ENCODE peak calls at places on chromosomes 11 and 22, in six cellular contexts. N, L, X, T, G and E are unnamed samples.

GRCh38 chr11:16278273-16278672 is 78.1 kb downstream of the SOX6 start:
- DNase-seq in L (no peak), X (no peak), T (no peak), N (no peak), G (no peak), E (peak)

GRCh38 chr11:2097356-2097997 is 41.7 kb downstream of the IGF2 start:
- DNase-seq in T (peak), L (peak), N (peak), G (peak), X (peak), E (peak)

GRCh38 chr11:134599180-134599810 is 187.3 kb upstream of the B3GAT1 start:
- DNase-seq in T (no peak), N (no peak), G (no peak), X (no peak), L (no peak), E (no peak)

GRCh38 chr11:74397531-74398243 is 546 bp downstream of the PGM2L1 start:
- DNase-seq in N (peak), L (peak), G (peak), X (peak), T (peak), E (peak)

GRCh38 chr11:118012083-118012669 is 26.0 kb downstream of the IL10RA start:
- DNase-seq in N (no peak), G (no peak), T (no peak), X (no peak), L (no peak), E (peak)

GRCh38 chr11:114399903-114400221 is 449 bp downstream of the C11orf71 start:
- DNase-seq in L (peak), X (peak), G (peak), T (peak), N (peak), E (peak)

GRCh38 chr11:8722156-8722555 is 39.6 kb downstream of the RPL27A start:
- DNase-seq in T (no peak), N (no peak), G (no peak), L (no peak), X (no peak), E (no peak)

GRCh38 chr11:13288375-13289029 is 10.9 kb downstream of the BMAL1 start:
- DNase-seq in T (no peak), X (no peak), G (no peak), L (no peak), N (no peak), E (no peak)

GRCh38 chr11:20719821-20720220 is 50.4 kb downstream of the NELL1 start:
- DNase-seq in L (no peak), X (no peak), T (no peak), N (no peak), G (no peak), E (no peak)

GRCh38 chr11:115642660-115643059 is 138.4 kb upstream of the CADM1 start:
- DNase-seq in T (no peak), X (no peak), N (no peak), G (no peak), L (no peak), E (no peak)

DNA sequence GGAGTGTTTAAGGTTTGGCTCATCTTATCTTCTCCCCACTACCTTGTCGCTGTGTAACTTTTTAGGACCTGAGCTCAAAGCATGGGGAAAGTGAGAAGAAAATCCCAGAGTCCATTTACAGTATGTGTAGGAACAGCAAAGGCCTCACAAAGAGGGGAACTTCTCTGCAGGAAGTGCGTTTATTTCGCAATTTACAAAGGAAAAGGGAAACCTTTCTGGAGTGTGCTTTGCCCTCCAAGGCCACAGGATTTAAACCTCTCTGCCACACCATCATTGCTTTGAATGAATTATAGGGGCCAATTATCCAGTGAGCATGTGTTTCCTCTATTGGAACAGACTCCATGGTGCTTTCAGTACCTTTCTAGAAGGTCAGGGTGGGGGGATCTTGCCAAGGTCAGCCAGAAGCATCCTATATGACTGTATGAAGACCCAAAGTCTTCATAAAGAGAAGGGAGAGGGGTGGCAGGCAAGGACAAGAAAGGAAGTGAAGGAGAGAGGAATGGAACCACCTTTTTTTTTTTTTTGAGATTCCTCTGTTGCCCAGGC is 68.1 kb upstream of the LMO2 start:
- DNase-seq in N (no peak), L (no peak), X (no peak), T (no peak), G (no peak), E (no peak)
- TF ChIP-seq CTCF in N (no peak), L (no peak), X (no peak), T (no peak), G (no peak), E (no peak)

GRCh38 chr22:39486951-39487825 is 14.9 kb upstream of the MIEF1 start:
- DNase-seq in L (no peak), X (no peak), N (no peak), T (no peak), G (no peak), E (no peak)
- TF ChIP-seq CTCF in L (no peak), X (no peak), N (no peak), T (no peak), G (no peak), E (no peak)

GRCh38 chr22:36481393-36482168 is at the start of gene TXN2:
- DNase-seq in X (peak), N (peak), L (peak), G (peak), T (peak), E (peak)

GRCh38 chr22:36480941-36481392 is 473 bp downstream of the TXN2 start:
- DNase-seq in X (no peak), T (no peak), L (no peak), G (no peak), N (no peak), E (no peak)

DNA sequence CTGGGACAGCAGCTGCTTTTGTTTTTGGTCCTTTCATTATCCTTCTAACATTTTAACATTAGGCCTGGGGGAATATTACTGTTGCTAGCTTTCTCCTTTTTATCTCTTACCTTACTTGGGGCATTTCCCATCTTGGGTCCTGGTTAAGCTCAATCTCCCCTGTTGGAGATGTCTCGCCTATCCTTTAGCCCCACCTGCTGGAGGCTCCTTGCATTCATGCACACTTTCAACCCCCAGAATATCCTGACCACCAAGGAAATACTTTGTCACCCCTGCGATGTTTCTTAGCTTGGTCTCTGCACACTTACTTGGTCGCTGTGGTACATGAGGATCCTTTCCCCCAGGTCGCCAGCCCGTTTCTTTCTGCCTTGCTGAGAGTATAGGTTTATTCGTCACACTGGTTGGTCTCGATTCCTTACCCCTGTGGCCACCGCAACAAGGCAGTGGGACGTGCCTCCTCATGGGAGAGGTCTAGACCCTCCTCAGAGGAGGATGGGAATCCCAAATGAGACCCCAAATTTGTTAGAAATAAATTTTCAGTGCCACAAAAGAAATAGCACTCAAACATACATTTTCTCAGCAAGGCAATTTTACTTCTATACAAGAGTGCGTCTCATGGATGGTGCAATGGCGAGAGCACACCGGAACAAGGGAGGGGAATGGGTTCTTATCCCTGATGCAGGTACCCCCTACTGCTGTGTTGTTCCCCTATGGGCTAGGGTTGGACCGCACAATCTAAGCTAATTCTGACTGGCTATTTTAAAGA is 5.4 kb upstream of the TXN2 start:
- DNase-seq in T (no peak), N (peak), G (peak), L (peak), X (peak), E (peak)
- TF ChIP-seq CTCF in T (peak), N (peak), G (peak), L (peak), X (peak), E (peak)

GRCh38 chr11:45075952-45076351 is 70.5 kb upstream of the PRDM11 start:
- DNase-seq in G (no peak), L (no peak), T (peak), N (no peak), X (no peak), E (no peak)
- TF ChIP-seq CTCF in G (no peak), L (no peak), T (no peak), N (no peak), X (no peak), E (no peak)

GRCh38 chr22:41674941-41675340 is 13.7 kb downstream of the SNU13 start:
- DNase-seq in L (no peak), G (peak), N (no peak), T (no peak), X (no peak), E (no peak)

GRCh38 chr22:41676134-41676533 is 12.5 kb downstream of the SNU13 start:
- DNase-seq in X (no peak), L (no peak), N (no peak), G (no peak), T (no peak), E (no peak)

GRCh38 chr22:41668971-41669911 is 19.4 kb downstream of the SNU13 start:
- DNase-seq in G (no peak), N (no peak), L (no peak), X (no peak), T (no peak), E (no peak)

DNA sequence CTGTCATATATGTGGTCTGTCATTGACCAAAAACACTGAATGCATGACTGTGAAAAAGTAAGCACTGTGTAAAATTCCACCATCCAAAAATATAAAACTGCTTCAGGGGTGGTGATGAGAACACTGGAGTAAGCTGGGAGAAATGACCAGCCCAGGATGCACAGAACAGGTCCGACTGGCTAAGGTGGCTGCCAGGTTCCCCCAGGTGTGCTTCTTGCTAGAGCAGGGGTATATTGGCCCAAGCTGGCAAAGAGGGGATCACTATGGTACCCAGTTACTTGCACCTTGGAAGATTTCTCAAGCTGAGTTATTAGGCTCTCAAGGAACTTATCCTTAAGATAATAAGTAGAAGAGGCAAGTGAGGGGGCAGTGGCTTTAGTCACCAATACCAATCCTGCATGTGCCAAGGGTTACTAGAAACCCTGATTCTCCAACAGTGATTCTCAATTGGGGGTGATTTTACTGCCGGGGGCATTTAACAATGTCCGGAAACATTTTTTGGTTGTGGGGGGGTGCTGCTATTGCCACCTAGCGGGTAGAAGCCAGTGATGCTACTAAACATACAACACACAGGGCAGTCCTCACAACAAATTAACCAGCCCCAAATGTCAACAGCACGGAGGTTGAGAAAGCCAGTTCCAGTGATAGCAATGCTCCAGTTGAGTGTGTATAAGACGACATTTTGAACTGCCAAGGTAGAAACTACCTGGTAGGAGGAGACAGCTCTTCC is 15.7 kb downstream of the SNU13 start:
- DNase-seq in X (peak), T (no peak), L (no peak), N (no peak), G (no peak), E (peak)
- TF ChIP-seq CTCF in X (peak), T (no peak), L (no peak), N (no peak), G (peak), E (peak)

GRCh38 chr11:6301096-6301495 is 19.2 kb downstream of the CAVIN3 start:
- DNase-seq in X (no peak), L (no peak), T (no peak), G (no peak), N (no peak), E (no peak)

GRCh38 chr11:6298605-6299004 is 21.7 kb downstream of the CAVIN3 start:
- DNase-seq in G (peak), T (peak), L (no peak), X (peak), N (peak), E (peak)

GRCh38 chr11:6303657-6304056 is 16.6 kb downstream of the CAVIN3 start:
- DNase-seq in G (peak), X (peak), L (no peak), T (no peak), N (no peak), E (no peak)

GRCh38 chr11:6300325-6300724 is 20.0 kb downstream of the CAVIN3 start:
- DNase-seq in N (no peak), X (no peak), G (no peak), T (no peak), L (no peak), E (no peak)

GRCh38 chr11:6297831-6298230 is 22.5 kb downstream of the CAVIN3 start:
- DNase-seq in X (no peak), G (no peak), N (no peak), L (no peak), T (no peak), E (peak)
- TF ChIP-seq CTCF in X (peak), G (peak), N (no peak), L (no peak), T (peak), E (peak)

DNA sequence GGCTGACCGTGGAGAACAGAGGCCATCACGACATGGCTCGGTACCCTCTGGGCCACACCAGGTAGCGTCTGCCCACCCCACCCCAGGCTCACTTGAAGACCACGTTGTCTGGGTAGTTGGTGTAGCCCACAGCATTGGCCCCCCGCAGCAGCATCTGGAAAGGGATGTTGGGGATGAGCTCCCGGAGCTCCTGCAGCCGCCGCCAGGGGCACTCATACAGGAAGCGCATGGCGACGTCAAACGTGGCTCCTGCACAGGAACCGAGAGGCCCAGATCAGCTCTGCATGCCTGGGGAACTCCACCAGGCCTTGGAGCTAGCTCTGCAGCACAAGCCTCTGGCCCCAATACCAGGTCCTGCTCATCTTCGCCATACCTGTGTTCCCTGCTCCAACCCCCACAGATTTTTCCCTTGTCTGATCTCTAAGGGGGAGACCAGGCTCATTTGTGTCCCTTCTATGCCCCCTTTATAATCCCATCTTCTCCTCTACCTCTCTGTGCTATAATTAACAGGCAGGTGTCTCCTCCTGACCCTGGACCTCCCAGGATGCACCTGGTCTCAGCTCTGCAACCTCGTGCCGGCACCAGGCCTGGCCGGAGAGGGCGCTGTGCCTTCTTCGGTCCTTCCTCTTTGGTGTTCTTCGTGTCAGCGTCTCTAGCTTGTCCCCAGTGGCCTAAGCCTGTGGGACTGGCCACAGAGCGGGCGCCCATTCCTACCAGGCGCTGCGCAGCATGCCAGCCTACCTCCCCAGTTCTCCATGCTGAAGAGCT is 5.0 kb upstream of the LRFN4 start:
- DNase-seq in G (no peak), T (peak), N (no peak), L (no peak), X (peak), E (no peak)
- TF ChIP-seq CTCF in G (peak), T (no peak), N (no peak), L (no peak), X (peak), E (no peak)

GRCh38 chr11:76156971-76157427 is 49.3 kb downstream of the WNT11 start:
- DNase-seq in X (no peak), T (no peak), G (no peak), N (no peak), L (no peak), E (no peak)
- TF ChIP-seq CTCF in X (no peak), T (no peak), G (no peak), N (no peak), L (no peak), E (no peak)

GRCh38 chr11:22707119-22707899 is 40.9 kb downstream of the GAS2 start:
- DNase-seq in T (no peak), X (no peak), G (no peak), N (no peak), L (no peak), E (no peak)
- TF ChIP-seq CTCF in T (no peak), X (no peak), G (no peak), N (no peak), L (no peak), E (no peak)

GRCh38 chr11:11268706-11269105 is 84.3 kb downstream of the CSNK2A3 start:
- DNase-seq in G (no peak), N (no peak), T (no peak), L (no peak), X (no peak), E (no peak)
- TF ChIP-seq CTCF in G (no peak), N (no peak), T (no peak), L (no peak), X (no peak), E (no peak)